ENCODE peak calls at places on chromosomes 4 and X, in seven cellular contexts. Q is CD8-positive, alpha-beta T cell; X is sigmoid colon; L is cardiac muscle cell; C is AG04449; I is foreskin fibroblast; Y is kidney. S is an unnamed sample.

GRCh38 chrX:65643046-65643785 is 24.2 kb upstream of the MSN start:
- DNase-seq in Q (no peak), X (no peak), C (peak; percentile 3), I (peak; percentile 41), Y (no peak), L (peak; percentile 37), S (peak; percentile 47)

GRCh38 chr4:114659386-114660008 is 60.9 kb downstream of the UGT8 start:
- DNase-seq in C (peak; percentile 1), Q (no peak), Y (no peak), L (peak; percentile 76), I (peak; percentile 81), X (no peak), S (peak; percentile 77)

GRCh38 chr4:53141308-53141707 is 224.6 kb downstream of the SCFD2 start:
- DNase-seq in Y (no peak), I (peak; percentile 45), L (no peak), X (no peak), C (no peak), Q (no peak), S (peak; percentile 20)

GRCh38 chr4:40055379-40055872 is 1.2 kb upstream of the N4BP2 start:
- DNase-seq in Q (no peak), I (no peak), L (no peak), C (no peak), Y (no peak), X (no peak), S (no peak)

GRCh38 chr4:34261799-34262314 is 1982.5 kb downstream of the ARAP2 start:
- DNase-seq in C (no peak), Q (no peak), L (no peak), Y (peak; percentile 51), X (no peak), I (no peak), S (no peak)

GRCh38 chr4:112978691-112979472 is 70.6 kb upstream of the ANK2 start:
- DNase-seq in Y (no peak), Q (no peak), C (no peak), X (no peak), L (no peak), I (peak; percentile 84), S (peak; percentile 4)

GRCh38 chr4:73702796-73703287 is 37.5 kb upstream of the CXCL8 start:
- DNase-seq in Y (no peak), I (no peak), X (no peak), L (no peak), Q (no peak), C (no peak), S (no peak)

GRCh38 chr4:130074096-130074495 is 978.1 kb downstream of the C4orf33 start:
- DNase-seq in C (no peak), L (no peak), Y (no peak), Q (no peak), I (no peak), X (no peak), S (no peak)

GRCh38 chr4:164345756-164346155 is 408.2 kb upstream of the SMIM31 start:
- DNase-seq in Q (no peak), I (no peak), L (no peak), Y (no peak), X (no peak), C (no peak), S (no peak)

GRCh38 chr4:106365613-106366012 is 3.0 kb downstream of the GIMD1 start:
- DNase-seq in C (peak; percentile 78), Q (no peak), I (peak; percentile 91), Y (no peak), L (peak; percentile 86), X (no peak), S (peak; percentile 92)

GRCh38 chr4:156971168-156971601 is 414 bp downstream of the PDGFC start:
- DNase-seq in Y (peak; percentile 73), I (no peak), Q (no peak), C (no peak), X (peak; percentile 67), L (no peak), S (no peak)

GRCh38 chr4:25674386-25674785 is 18.7 kb downstream of the SLC34A2 start:
- DNase-seq in Q (no peak), C (no peak), X (no peak), Y (no peak), L (no peak), I (no peak), S (no peak)

GRCh38 chr4:7423801-7424552 is 10.8 kb downstream of the PSAPL1 start:
- DNase-seq in C (no peak), L (no peak), Q (no peak), Y (peak; percentile 54), I (no peak), X (peak; percentile 33), S (no peak)

GRCh38 chr4:109916003-109916399 is 3.3 kb downstream of the EGF start:
- DNase-seq in I (no peak), Q (no peak), Y (no peak), X (no peak), C (no peak), L (no peak), S (no peak)

GRCh38 chrX:153831435-153832150 is 1.2 kb upstream of the PDZD4 start:
- DNase-seq in Q (no peak), X (peak; percentile 50), L (no peak), I (no peak), Y (no peak), C (no peak), S (no peak)

GRCh38 chr4:7752649-7753048 is 187.0 kb downstream of the AFAP1 start:
- DNase-seq in I (no peak), Q (no peak), Y (peak; percentile 37), X (no peak), L (no peak), C (no peak), S (no peak)

GRCh38 chr4:156968479-156968984 is 3.1 kb downstream of the PDGFC start:
- DNase-seq in L (peak; percentile 86), Y (no peak), I (peak; percentile 92), Q (no peak), C (no peak), X (peak; percentile 82), S (peak; percentile 87)

GRCh38 chr4:126604273-126604867 is 1028.4 kb upstream of the INTU start:
- DNase-seq in Y (no peak), X (no peak), C (no peak), L (peak; percentile 65), Q (no peak), I (peak; percentile 77), S (peak; percentile 63)

GRCh38 chrX:38271154-38271716 is 50.6 kb upstream of the SRPX start:
- DNase-seq in C (no peak), Y (no peak), L (no peak), X (no peak), I (peak; percentile 28), Q (no peak), S (peak; percentile 5)

GRCh38 chrX:32024072-32024471 is 952.2 kb upstream of the FTHL17 start:
- DNase-seq in L (no peak), C (no peak), Q (no peak), X (no peak), Y (no peak), I (no peak), S (no peak)

DNA sequence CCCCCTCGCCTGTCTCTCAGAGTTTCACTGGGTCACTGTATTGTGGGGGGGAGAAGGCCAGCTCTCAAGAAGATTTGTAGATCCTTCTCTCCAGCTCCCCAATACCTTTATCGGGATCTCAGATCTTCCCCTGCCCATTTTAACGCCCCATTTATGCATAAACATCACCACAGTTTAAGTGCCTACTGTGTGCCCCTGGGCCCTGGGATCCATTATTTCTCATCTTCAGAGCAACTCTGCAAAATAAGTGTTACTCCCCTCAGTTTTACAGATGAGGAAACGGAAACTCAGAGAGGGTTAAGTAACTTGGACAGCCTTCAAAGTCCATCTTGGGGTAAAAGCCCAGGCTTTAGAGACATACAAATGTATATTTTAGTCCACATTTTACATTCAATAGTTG is 421 bp upstream of the IGSF1 start:
- DNase-seq in Y (no peak), L (no peak), I (no peak), C (no peak), Q (no peak), X (no peak), S (no peak)
- H3K4me3 ChIP-seq in Y (no peak overlapping the region), L (peak overlapping the region; percentile 25), I (no peak overlapping the region), C (no peak overlapping the region), Q (no peak overlapping the region), X (no peak overlapping the region), S (no peak overlapping the region)

DNA sequence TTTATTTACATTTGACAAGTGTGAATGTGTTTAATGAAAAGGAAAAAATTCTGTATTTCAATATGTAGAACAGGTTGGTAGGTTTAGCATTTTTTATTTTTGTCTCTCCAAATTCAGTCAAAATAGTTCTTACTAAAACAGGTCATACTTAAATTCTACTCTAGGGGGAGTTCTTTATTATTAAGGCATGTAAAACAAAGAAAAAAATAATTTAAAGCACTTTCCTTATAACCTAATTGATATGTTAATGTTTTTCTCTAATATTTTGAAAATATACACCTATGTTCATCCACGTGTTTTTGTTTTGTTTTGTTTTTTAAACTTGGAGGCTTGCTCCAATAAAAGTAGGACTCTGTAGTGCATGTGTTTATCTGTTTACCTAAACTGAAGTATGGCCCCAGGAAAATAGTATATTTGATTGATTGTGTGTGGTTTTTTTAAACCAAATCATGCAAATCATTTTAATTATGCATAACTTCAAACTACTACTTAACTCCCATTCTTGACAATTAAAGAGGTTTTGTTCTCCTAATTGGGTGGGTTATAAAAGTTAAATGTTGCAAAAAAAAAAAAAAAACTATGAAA is 562.7 kb downstream of the RPA4 start:
- DNase-seq in Y (no peak), C (no peak), Q (no peak), L (peak; percentile 17), X (no peak), I (no peak), S (peak; percentile 22)
- TF ChIP-seq CTCF in Y (no peak), C (no peak), Q (no peak), L (peak; percentile 30), X (no peak), I (no peak), S (no peak)

GRCh38 chr4:81421346-81422218 is 50.1 kb downstream of the RASGEF1B start:
- DNase-seq in C (no peak), I (peak; percentile 4), Q (no peak), X (no peak), L (peak; percentile 68), Y (no peak), S (peak; percentile 56)
- H3K4me3 ChIP-seq in C (no peak overlapping the region), I (no peak overlapping the region), Q (no peak overlapping the region), X (no peak overlapping the region), L (no peak overlapping the region), Y (no peak overlapping the region), S (no peak overlapping the region)

GRCh38 chrX:117982702-117983392 is 133.8 kb downstream of the KLHL13 start:
- DNase-seq in I (no peak), C (no peak), L (no peak), Y (no peak), X (no peak), Q (no peak), S (no peak)

GRCh38 chrX:117990438-117990837 is 126.2 kb downstream of the KLHL13 start:
- DNase-seq in C (no peak), Y (no peak), L (no peak), I (peak; percentile 68), X (no peak), Q (no peak), S (no peak)

GRCh38 chrX:117989512-117989911 is 127.1 kb downstream of the KLHL13 start:
- DNase-seq in L (no peak), I (peak; percentile 17), X (no peak), Q (no peak), C (no peak), Y (no peak), S (no peak)

GRCh38 chrX:117987376-117987775 is 129.2 kb downstream of the KLHL13 start:
- DNase-seq in L (no peak), Q (no peak), C (no peak), Y (no peak), I (peak; percentile 37), X (no peak), S (no peak)

DNA sequence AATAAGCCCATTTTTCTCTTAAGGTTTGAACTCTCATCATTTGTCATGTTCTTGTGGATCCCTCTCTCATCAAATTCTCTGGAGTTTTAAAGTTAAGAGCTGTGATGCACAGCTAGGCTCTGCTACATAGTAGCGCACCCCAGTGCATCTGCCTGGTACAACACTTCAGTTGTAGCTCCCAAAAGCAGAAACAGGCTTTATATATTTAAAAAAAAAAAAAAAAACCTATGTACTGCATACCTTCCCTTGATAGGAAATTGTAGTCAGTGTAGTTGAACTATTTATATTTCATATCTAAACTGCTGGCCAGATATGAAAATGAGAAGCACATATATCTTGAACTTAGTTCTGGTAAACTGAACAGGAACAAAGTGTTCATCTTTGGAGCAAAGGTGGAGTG is 131.4 kb downstream of the KLHL13 start:
- DNase-seq in X (no peak), L (no peak), C (no peak), I (peak; percentile 8), Q (no peak), Y (no peak), S (no peak)
- TF ChIP-seq CTCF in X (no peak), L (no peak), C (no peak), I (no peak), Q (no peak), Y (no peak), S (no peak)

S was measured in fibroblast of pulmonary artery.